ENCODE peak calls at places on chromosomes 3 and 15, in four cellular contexts. M, S, O and E are unnamed samples.

GRCh38 chr3:121481116-121481895 is 64.5 kb downstream of the POLQ start:
- DNase-seq in M (no peak), S (no peak), O (no peak), E (peak)

GRCh38 chr3:70811880-70812279 is 499.4 kb upstream of the MDFIC2 start:
- DNase-seq in M (no peak), S (no peak), O (no peak), E (peak)

GRCh38 chr3:173502983-173503568 is 105.5 kb downstream of the NLGN1 start:
- DNase-seq in M (peak), S (no peak), O (no peak), E (peak)

GRCh38 chr15:63039811-63040210 is 2.7 kb upstream of the TPM1 start:
- DNase-seq in M (no peak), S (no peak), O (no peak), E (no peak)

GRCh38 chr15:85527907-85528306 is 147.5 kb downstream of the AKAP13 start:
- DNase-seq in M (peak), S (no peak), O (no peak), E (peak)

GRCh38 chr3:141051641-141052569 is 758 bp downstream of the SPSB4 start:
- DNase-seq in M (no peak), S (no peak), O (no peak), E (peak)

GRCh38 chr15:40069178-40070165 is 30.5 kb upstream of the SRP14 start:
- DNase-seq in M (peak), S (no peak), O (no peak), E (no peak)

GRCh38 chr3:33718595-33718907 is 497 bp upstream of the CLASP2 start:
- DNase-seq in M (no peak), S (no peak), O (no peak), E (no peak)

GRCh38 chr3:126932188-126932931 is 50.6 kb upstream of the PLXNA1 start:
- DNase-seq in M (peak), S (no peak), O (no peak), E (peak)

GRCh38 chr3:141738636-141739363 is 702 bp downstream of the RNF7 start:
- DNase-seq in M (peak), S (no peak), O (no peak), E (peak)

GRCh38 chr3:183506674-183507290 is 48.7 kb downstream of the KLHL6 start:
- DNase-seq in M (no peak), S (no peak), O (no peak), E (no peak)

GRCh38 chr3:100603449-100603848 is 6.0 kb upstream of the ADGRG7 start:
- DNase-seq in M (peak), S (no peak), O (no peak), E (peak)

DNA sequence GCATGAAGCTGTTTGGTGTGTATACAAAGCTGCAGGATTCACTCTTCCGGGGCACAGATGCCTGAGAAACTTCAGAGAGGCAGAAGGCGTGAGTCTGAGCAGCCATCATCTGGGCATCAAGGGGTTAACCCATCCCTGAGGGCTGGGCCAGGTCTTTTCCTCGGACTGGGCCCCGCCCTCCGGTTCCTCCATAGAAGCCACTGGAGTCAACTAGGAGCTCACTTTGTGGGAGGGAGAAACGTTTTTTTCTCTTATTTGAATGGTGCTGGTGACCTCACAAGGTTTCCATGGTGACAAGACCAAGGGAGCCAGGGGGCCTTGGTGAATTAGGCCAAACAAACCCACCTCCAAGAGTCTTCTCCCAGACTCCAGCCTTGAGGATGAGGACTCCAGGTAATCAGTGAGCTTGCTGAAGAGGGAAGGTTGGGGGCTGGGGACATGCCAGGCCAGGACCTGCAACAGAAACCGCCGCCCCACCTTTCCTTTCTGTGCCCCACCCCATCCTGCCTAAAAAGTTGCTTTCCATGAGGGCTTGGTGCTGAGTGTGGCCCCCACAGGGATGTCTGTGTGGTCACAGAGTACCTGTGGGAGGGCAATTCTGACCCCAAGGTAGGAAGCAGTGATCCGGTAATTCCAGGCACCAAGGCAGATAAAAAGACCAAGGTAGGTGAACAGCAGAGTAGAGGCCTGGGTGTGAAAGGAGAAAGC is 14.8 kb upstream of the INSYN1 start:
- DNase-seq in M (no peak), S (no peak), O (no peak), E (no peak)
- TF ChIP-seq FOS in M (no peak), S (no peak), O (no peak), E (no peak)

GRCh38 chr3:143306419-143306818 is 186.8 kb downstream of the CHST2 start:
- DNase-seq in M (peak), S (no peak), O (no peak), E (no peak)

GRCh38 chr3:143311096-143311495 is 191.5 kb downstream of the CHST2 start:
- DNase-seq in M (no peak), S (no peak), O (no peak), E (no peak)

GRCh38 chr3:143313025-143313424 is 193.5 kb downstream of the CHST2 start:
- DNase-seq in M (no peak), S (no peak), O (no peak), E (no peak)

GRCh38 chr3:143307613-143308183 is 188.1 kb downstream of the CHST2 start:
- DNase-seq in M (peak), S (peak), O (peak), E (peak)

DNA sequence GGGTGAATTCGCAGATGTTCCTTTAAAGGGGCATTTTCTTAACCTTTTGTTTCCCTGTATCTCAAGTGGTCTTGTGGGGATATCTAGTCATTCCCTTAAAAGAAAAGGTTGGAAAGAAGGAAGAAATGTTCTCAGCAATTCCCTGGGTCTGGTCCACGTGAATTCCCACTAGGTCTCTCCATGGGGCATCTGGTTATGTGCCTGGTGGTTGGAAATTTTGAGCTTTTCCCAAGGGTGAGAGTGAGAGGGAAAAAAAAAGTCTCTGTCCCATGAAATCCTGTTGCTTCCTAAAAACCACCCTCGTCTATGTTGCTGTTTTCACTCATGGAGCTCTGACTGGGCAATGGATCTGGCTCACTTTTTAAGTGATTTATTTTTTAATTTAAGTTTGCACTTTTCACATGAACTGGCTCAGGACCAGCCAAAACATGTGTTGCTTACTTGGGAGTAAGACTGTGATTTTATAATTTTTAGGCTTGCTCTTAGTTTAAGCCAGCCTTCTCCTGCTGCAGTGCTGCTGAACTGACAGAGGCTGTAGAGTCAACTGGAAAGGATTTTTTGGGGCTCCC is 190.1 kb downstream of the CHST2 start:
- DNase-seq in M (no peak), S (no peak), O (no peak), E (no peak)
- TF ChIP-seq FOS in M (no peak), S (no peak), O (no peak), E (no peak)

DNA sequence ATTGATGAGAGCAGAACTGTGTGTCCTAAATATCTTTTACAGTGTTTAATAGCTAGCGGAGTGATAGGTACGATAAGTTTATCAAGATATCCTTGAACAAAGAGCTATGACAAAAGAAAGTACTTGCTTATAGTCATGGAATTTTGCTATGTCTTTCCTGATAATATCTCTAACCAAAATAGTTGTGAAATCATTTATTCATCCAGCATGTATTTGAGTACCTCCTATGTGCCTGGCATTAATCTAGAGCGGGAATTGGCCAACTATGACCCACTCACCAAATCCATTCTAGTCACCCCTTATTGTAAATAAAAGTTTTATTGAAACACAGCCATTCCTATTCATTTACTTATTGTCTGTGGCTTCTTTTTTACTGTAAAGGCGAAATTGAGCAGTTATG is 46.6 kb downstream of the ZFAND6 start:
- DNase-seq in M (no peak), S (no peak), O (no peak), E (peak)
- TF ChIP-seq FOS in M (no peak), S (no peak), O (no peak), E (no peak)

DNA sequence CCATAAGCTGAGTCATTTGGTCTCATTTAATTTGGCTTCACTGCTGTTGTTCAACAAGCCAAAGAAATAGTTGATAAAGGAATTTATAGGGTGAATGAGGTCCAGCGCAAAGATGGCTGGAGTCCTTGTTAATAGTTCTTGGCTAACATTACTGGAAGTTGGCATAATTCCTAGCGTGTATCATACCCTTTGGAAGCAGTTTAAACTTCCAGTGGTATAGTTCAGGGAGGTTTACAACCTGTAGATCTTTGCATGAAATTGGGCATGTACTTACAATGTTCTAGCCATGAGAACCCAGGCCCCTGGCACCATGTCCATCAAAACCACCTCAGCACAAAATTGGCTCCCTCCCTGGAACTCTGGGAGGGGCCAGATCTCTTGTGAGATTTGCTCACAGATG is 380.8 kb downstream of the LRTM1 start:
- DNase-seq in M (no peak), S (no peak), O (no peak), E (no peak)
- TF ChIP-seq FOS in M (no peak), S (no peak), O (no peak), E (no peak)

DNA sequence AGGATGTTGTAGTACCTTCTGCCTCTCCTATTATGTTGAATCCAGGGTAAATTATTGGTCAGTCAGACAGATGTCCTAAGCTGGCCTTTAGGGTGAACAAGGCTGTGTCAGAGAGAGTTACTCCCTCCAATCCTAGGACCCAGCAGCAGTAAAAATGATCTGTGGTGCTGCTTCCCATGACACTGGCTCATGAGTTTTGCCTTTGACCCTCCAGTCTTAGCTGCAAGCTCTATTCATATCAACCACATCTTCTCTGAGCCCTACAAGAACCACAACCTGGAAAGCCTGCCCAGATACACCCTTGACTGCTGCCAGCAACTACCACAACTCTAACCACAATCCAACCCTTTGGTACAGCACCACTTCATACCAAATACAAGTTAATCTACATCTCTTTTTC is 27.2 kb upstream of the PHLDB2 start:
- DNase-seq in M (no peak), S (no peak), O (no peak), E (no peak)
- TF ChIP-seq FOS in M (no peak), S (no peak), O (no peak), E (no peak)

GRCh38 chr3:45218578-45219390 is 7.3 kb downstream of the TMEM158 start:
- DNase-seq in M (no peak), S (no peak), O (no peak), E (peak)
- TF ChIP-seq FOS in M (no peak), S (no peak), O (no peak), E (peak)

GRCh38 chr3:69282191-69282590 is 103.7 kb downstream of the FRMD4B start:
- DNase-seq in M (peak), S (no peak), O (no peak), E (no peak)

GRCh38 chr3:69283913-69284312 is 102.0 kb downstream of the FRMD4B start:
- DNase-seq in M (no peak), S (no peak), O (no peak), E (no peak)

GRCh38 chr3:69288161-69288895 is 97.6 kb downstream of the FRMD4B start:
- DNase-seq in M (peak), S (no peak), O (no peak), E (no peak)

DNA sequence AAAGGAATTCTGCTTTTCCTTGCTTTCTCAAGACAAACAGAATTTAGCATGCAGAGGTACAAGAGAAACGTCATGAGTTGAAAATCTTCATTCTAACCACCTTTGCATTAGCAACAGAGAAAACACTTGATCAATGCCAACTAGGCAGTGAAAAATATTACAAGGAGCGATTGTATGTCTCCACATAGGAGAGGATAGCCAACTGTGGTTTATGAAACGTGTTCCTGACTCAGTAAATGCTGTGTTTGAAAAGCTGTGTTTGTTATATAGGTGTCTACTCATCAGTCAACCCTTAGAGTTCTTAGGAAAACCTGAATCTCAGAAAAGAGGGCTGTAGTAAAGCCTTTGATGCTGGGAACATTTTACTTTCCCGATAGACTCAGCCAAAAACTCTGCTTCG is 102.4 kb downstream of the FRMD4B start:
- DNase-seq in M (no peak), S (no peak), O (no peak), E (no peak)
- TF ChIP-seq FOS in M (no peak), S (no peak), O (no peak), E (no peak)

GRCh38 chr15:95693917-95694316 is 636.6 kb upstream of the NR2F2 start:
- DNase-seq in M (peak), S (no peak), O (no peak), E (peak)

GRCh38 chr15:95698230-95698629 is 632.3 kb upstream of the NR2F2 start:
- DNase-seq in M (peak), S (peak), O (no peak), E (peak)

GRCh38 chr15:95699578-95699977 is 630.9 kb upstream of the NR2F2 start:
- DNase-seq in M (no peak), S (no peak), O (no peak), E (no peak)

GRCh38 chr15:95701410-95701809 is 629.1 kb upstream of the NR2F2 start:
- DNase-seq in M (no peak), S (no peak), O (no peak), E (no peak)

GRCh38 chr15:95698971-95699370 is 631.5 kb upstream of the NR2F2 start:
- DNase-seq in M (no peak), S (no peak), O (no peak), E (peak)
- TF ChIP-seq FOS in M (no peak), S (no peak), O (no peak), E (no peak)

GRCh38 chr15:46442901-46443590 is 808.2 kb downstream of the SQOR start:
- DNase-seq in M (no peak), S (no peak), O (no peak), E (no peak)

GRCh38 chr15:46441294-46442062 is 806.6 kb downstream of the SQOR start:
- DNase-seq in M (no peak), S (no peak), O (no peak), E (no peak)

DNA sequence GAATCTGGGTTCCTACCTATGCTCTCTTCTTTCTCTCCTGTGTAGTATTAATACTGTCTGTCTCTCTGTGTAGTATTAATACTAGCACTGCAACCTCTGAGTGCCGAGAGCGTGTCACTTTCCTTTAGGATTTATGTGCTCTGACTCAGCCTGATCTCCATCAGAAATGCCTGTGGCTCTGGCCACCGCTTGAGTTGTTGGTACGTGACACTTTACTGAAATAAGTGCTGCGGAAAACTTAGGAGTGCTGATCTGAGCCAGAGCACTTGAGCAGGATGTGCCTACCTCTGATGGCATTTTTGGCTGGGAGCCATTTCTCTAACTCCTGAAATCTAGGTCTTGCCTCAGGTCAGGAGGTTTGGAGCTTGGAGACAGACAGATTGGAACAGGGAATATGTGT is 807.4 kb downstream of the SQOR start:
- DNase-seq in M (no peak), S (no peak), O (no peak), E (no peak)
- TF ChIP-seq FOS in M (no peak), S (no peak), O (no peak), E (no peak)

DNA sequence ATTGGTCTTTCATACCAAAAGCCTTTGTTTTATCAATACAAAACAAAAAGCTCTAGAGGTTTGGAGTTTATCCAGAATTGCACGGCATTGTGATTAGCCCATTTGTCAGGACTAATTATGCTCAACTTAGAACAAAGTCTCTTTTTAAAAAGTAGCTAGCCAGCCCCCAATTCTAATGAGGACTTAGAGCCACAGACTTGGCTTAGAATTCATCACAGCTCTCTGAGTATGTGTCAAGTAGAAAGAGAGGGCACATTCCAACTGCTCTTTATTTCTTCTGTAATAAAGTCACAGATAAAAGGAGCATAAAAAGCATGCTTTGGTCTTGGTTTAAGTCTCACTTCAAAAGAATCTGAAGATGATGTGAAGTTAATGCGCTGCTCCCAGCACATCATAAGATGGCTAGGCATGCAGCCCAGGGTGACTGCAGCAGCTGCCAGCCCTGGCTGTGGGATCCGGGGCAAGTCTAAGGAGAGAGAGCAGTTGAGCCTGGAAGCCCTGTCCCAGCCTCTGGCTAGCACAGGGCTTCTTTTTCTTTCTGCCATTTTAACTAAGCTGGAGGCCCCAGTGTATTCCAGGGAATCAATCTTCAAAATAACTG is 521.1 kb downstream of the GABRG3 start:
- DNase-seq in M (no peak), S (no peak), O (no peak), E (peak)
- TF ChIP-seq FOS in M (no peak), S (no peak), O (no peak), E (no peak)